ENCODE peak calls at places on chromosomes 7 and 10, in four cellular contexts. T, R, Y and X are unnamed samples.

GRCh38 chr10:68202965-68203358 is 29.0 kb downstream of the ATOH7 start:
- DNase-seq in T (peak; percentile 79), R (no peak), Y (no peak), X (no peak)

GRCh38 chr10:78552261-78552811 is 516.4 kb upstream of the ZMIZ1 start:
- DNase-seq in T (peak; percentile 89), R (peak; percentile 37), Y (no peak), X (peak; percentile 37)

GRCh38 chr7:30549933-30550493 is 44.7 kb upstream of the GARS1 start:
- DNase-seq in T (no peak), R (no peak), Y (no peak), X (no peak)

GRCh38 chr10:124043310-124044142 is 49.9 kb downstream of the CHST15 start:
- DNase-seq in T (no peak), R (no peak), Y (no peak), X (no peak)

GRCh38 chr10:23294638-23295247 is 49.9 kb downstream of the C10orf67 start:
- DNase-seq in T (no peak), R (no peak), Y (no peak), X (no peak)

GRCh38 chr7:47357863-47358262 is 224.0 kb downstream of the TNS3 start:
- DNase-seq in T (no peak), R (no peak), Y (no peak), X (no peak)

GRCh38 chr10:51768886-51769285 is 69.5 kb upstream of the CSTF2T start:
- DNase-seq in T (no peak), R (no peak), Y (no peak), X (no peak)

GRCh38 chr10:56632537-56632936 is 271.5 kb upstream of the ZWINT start:
- DNase-seq in T (no peak), R (no peak), Y (no peak), X (no peak)

GRCh38 chr7:46663025-46663424 is 742.0 kb upstream of the IGFBP3 start:
- DNase-seq in T (no peak), R (no peak), Y (no peak), X (no peak)

GRCh38 chr10:15796098-15796759 is 64.1 kb downstream of the MINDY3 start:
- DNase-seq in T (no peak), R (no peak), Y (no peak), X (no peak)

GRCh38 chr10:133125901-133126300 is 34.1 kb upstream of the KNDC1 start:
- DNase-seq in T (no peak), R (no peak), Y (no peak), X (no peak)

GRCh38 chr7:11709240-11709639 is 122.8 kb downstream of the THSD7A start:
- DNase-seq in T (peak; percentile 25), R (no peak), Y (no peak), X (no peak)

GRCh38 chr7:27994639-27995038 is 186.0 kb downstream of the JAZF1 start:
- DNase-seq in T (peak; percentile 47), R (no peak), Y (no peak), X (no peak)

GRCh38 chr10:86763404-86763803 is 7.0 kb downstream of the BMPR1A start:
- DNase-seq in T (no peak), R (no peak), Y (no peak), X (no peak)

GRCh38 chr7:43337811-43338210 is 225.4 kb downstream of the HECW1 start:
- DNase-seq in T (no peak), R (no peak), Y (no peak), X (no peak)

GRCh38 chr10:70690584-70690983 is 18.3 kb downstream of the ADAMTS14 start:
- DNase-seq in T (no peak), R (no peak), Y (no peak), X (no peak)

GRCh38 chr7:21429021-21429420 is 1.1 kb downstream of the SP4 start:
- DNase-seq in T (no peak), R (no peak), Y (no peak), X (no peak)
- H3K4me3 ChIP-seq in T (peak overlapping the region; percentile 80), R (peak overlapping the region; percentile 33), Y (peak overlapping the region; percentile 74), X (peak overlapping the region; percentile 70)

GRCh38 chr10:126892150-126892872 is 12.9 kb upstream of the DOCK1 start:
- DNase-seq in T (no peak), R (no peak), Y (no peak), X (no peak)
- H3K4me3 ChIP-seq in T (no peak overlapping the region), R (no peak overlapping the region), Y (no peak overlapping the region), X (no peak overlapping the region)

DNA sequence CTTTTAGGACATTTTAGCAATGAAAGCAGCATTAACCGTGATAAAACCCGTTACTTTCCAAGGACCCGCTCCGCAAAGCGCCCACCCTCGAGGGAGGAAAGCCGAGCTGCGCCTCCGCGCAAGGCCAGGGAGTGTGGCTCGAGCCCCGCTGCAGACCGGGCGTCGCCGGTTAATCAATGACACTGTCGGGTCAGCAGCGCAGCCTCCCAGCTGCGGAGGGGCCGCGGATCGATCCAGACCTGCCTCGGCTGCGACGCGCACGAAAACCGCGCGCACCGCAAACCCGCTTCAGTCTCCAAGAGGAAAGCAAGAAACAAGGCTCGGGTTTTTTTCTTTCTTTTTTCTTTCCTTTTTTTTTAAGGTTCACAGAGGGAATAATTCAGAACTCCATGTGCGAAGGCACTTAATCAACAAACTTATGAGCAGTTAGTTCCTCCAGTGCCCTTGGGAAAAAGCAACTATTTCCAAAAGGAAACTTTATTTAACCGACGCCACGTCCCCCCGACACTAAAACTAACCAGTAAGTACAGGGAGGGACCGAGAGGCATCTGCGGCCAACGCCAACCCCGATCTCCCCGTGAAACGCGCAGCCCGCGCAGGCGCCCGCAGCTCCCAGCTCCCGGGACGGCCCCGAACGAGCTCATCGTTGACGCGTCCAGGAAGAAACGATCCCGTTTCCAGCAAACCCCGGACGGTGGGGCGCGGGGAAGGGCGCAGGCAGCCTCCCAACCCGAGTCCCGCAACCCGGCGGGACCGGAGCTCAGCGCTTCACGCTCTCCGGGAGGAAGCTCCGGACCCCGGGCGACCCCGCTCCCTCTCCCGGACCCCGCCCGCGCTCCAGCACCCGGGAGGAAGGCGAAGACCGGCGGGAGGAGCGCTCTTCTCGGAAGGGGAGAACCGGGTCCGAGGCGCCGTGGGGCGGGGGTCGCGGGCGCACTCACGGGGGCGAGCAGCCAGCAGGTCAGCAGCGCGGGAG is 599 bp downstream of the VIPR2 start:
- DNase-seq in T (no peak), R (peak; percentile 57), Y (no peak), X (no peak)
- H3K4me3 ChIP-seq in T (no peak overlapping the region), R (peak overlapping the region; percentile 75), Y (no peak overlapping the region), X (no peak overlapping the region)

DNA sequence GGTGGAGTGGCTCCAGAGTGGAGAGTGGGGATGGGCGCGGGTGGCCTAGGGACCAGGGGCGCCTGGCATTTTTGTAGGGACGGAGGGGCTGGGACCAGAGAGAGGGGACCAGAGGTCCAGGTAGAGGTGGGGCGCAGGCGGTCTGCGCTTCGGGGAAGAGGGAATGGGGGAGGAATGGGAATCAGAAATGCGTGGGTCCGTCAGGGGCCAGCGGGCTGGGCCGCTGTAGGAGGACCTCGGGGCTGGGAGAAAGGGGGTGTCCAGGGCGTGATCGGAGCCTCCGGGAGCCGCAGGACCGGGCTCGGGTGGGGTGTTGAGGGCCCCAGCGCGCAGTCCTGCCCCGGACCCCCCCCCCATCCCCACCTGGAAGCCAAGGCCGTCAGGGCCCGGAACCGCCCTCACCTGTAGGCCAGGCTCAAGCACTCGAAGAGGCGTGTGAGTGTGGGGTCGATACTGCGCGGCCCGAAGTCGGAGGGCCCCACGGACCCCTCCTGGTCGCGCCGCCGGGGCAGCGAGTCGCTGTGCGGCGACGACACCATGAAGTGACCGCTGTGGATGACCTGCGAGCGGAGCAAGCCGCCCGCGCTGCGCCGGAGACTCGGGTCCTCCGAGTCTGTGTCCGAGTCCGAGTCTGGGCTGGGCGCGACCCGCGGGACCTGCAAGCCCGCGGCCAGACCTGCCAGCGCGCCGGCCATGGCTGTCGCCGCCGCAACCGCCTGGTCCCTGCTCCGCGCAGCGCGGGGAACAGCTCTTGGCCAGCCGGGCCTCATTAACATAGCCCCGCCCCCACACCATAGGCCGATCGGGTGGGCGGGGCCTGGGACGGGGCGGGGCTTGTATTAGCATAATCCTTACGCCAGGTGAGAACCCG is at the start of gene MLXIPL:
- DNase-seq in T (peak; percentile 12), R (peak; percentile 96), Y (no peak), X (no peak)
- H3K4me3 ChIP-seq in T (no peak within 1 kb of the TSS), R (peak within 1 kb of the TSS; percentile 82), Y (peak within 1 kb of the TSS; percentile 24), X (peak within 1 kb of the TSS; percentile 41)

GRCh38 chr10:74921744-74922143 is 95.3 kb downstream of the KAT6B start:
- DNase-seq in T (peak; percentile 40), R (no peak), Y (no peak), X (no peak)
- H3K4me3 ChIP-seq in T (no peak overlapping the region), R (no peak overlapping the region), Y (no peak overlapping the region), X (no peak overlapping the region)

GRCh38 chr7:159142730-159143129 is 1.9 kb downstream of the VIPR2 start:
- DNase-seq in T (no peak), R (no peak), Y (no peak), X (no peak)

GRCh38 chr7:159146084-159146858 is 1.6 kb upstream of the VIPR2 start:
- DNase-seq in T (no peak), R (no peak), Y (no peak), X (no peak)

GRCh38 chr7:159147246-159147645 is 2.6 kb upstream of the VIPR2 start:
- DNase-seq in T (no peak), R (no peak), Y (no peak), X (no peak)

GRCh38 chr7:159145544-159145891 is 851 bp upstream of the VIPR2 start:
- DNase-seq in T (no peak), R (no peak), Y (no peak), X (no peak)

DNA sequence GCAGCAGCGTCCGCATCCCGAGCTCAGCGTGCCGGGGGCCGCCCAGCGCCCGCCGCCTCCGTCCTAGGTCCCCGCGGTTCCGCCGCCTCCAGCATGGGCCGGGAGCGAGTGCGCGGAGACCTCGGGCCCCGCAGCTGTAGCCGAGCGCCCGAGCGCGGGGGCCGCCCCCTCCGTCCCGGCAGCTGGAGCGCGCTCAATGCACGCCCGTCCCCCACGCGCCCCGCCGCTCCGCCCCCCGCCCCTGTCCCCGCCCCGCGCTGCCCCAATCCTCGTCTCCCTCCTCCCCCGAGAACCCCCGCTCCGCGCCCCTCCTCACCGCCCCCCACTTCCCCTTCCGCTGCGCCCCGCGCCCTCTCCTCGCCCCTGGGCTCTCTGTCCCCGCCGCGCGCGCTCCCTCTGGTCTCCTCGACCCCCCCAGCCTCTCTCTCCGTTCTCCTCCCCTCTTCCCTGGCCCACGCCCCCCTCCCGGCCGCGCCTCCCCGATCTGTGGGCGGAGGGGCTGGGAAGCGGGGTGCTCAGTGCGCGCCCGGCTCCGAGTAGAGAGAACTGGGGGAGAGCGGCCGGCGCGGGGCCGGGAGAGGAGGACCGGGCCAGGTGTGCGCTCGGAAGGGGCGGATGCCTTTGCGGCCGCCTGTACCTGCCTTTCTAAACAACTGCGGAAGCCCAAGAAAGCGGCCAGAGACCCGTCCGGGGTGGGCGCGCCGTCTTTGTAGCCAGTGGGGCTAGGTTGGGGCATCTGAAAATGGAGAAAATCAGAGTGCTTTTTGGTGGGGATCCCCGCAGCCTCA is at the start of gene VIPR2:
- DNase-seq in T (no peak), R (peak; percentile 52), Y (no peak), X (no peak)
- H3K4me3 ChIP-seq in T (no peak within 1 kb of the TSS), R (peak within 1 kb of the TSS; percentile 75), Y (no peak within 1 kb of the TSS), X (no peak within 1 kb of the TSS)

GRCh38 chr10:19541299-19541698 is 274.9 kb upstream of the PLXDC2 start:
- DNase-seq in T (no peak), R (no peak), Y (no peak), X (no peak)
- H3K4me3 ChIP-seq in T (no peak overlapping the region), R (no peak overlapping the region), Y (no peak overlapping the region), X (no peak overlapping the region)

DNA sequence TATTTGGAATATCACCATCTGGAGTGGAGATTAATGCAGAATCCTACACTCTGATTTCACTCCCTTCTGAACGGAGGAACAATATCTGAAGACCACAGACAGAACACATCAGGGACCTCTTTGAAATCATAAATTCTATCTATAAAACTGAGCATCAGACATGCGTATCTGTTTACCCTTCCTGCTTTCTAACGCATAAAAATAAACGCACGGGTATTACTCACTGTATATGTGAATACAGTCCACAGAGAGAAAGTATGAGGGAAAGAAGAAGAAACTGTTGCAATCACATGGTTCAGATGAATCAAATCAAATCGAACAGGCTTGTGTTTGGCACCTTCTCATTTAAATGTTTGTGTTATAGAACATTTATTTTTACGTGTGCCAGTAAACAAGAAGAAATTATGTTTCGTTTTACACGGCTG is 322.1 kb downstream of the FRMD4A start:
- DNase-seq in T (no peak), R (no peak), Y (no peak), X (no peak)
- H3K4me3 ChIP-seq in T (peak overlapping the region; percentile 60), R (no peak overlapping the region), Y (peak overlapping the region; percentile 49), X (peak overlapping the region; percentile 65)

GRCh38 chr7:67738958-67739357 is 742.3 kb downstream of the TYW1 start:
- DNase-seq in T (peak; percentile 9), R (peak; percentile 65), Y (no peak), X (peak; percentile 12)
- H3K4me3 ChIP-seq in T (no peak overlapping the region), R (no peak overlapping the region), Y (no peak overlapping the region), X (no peak overlapping the region)